ENCODE peak calls at places on chromosomes 3 and 15, in five cellular contexts. J is right atrium auricular region, I is esophagus muscularis mucosa, T is body of pancreas, P is AG04450. D is an unnamed sample.

GRCh38 chr15:72562878-72563277 is 88.7 kb downstream of the ARIH1 start:
- DNase-seq in T (no peak), J (no peak), P (no peak), I (no peak), D (no peak)

GRCh38 chr3:59685432-59685831 is 635.6 kb upstream of the CFAP20DC start:
- DNase-seq in J (no peak), T (no peak), I (no peak), P (no peak), D (no peak)

GRCh38 chr3:188099907-188100306 is 54.0 kb upstream of the LPP start:
- DNase-seq in J (no peak), P (no peak), T (no peak), I (no peak), D (no peak)

GRCh38 chr3:72696815-72697214 is 151.4 kb downstream of the SHQ1 start:
- DNase-seq in J (no peak), P (no peak), T (no peak), I (no peak), D (no peak)

GRCh38 chr3:127152676-127153505 is 40.0 kb upstream of the PRR23E start:
- DNase-seq in J (no peak), P (no peak), T (no peak), I (no peak), D (no peak)

GRCh38 chr15:101043011-101043410 is 123.9 kb downstream of the LRRK1 start:
- DNase-seq in T (no peak), J (no peak), P (no peak), I (peak; percentile 62), D (no peak)

GRCh38 chr15:67146875-67147381 is 81.5 kb downstream of the SMAD3 start:
- DNase-seq in T (no peak), I (no peak), P (peak; percentile 88), J (no peak), D (peak; percentile 93)

GRCh38 chr3:11548721-11549131 is 95.0 kb downstream of the VGLL4 start:
- DNase-seq in P (no peak), T (peak; percentile 42), I (no peak), J (no peak), D (no peak)

GRCh38 chr3:108736821-108737220 is 20.4 kb downstream of the RETNLB start:
- DNase-seq in P (no peak), I (no peak), T (no peak), J (no peak), D (no peak)

GRCh38 chr3:191518861-191519260 is 57.9 kb downstream of the PYDC2 start:
- DNase-seq in J (no peak), I (no peak), P (no peak), T (no peak), D (no peak)

GRCh38 chr15:77002436-77002835 is 7.5 kb downstream of the PSTPIP1 start:
- DNase-seq in I (no peak), P (no peak), T (no peak), J (no peak), D (no peak)

GRCh38 chr3:150314248-150315027 is 93.7 kb upstream of the TSC22D2 start:
- DNase-seq in T (peak; percentile 82), I (no peak), J (no peak), P (no peak), D (peak; percentile 44)

GRCh38 chr3:31668258-31668657 is 135.5 kb downstream of the STT3B start:
- DNase-seq in T (no peak), I (no peak), P (no peak), J (no peak), D (no peak)

GRCh38 chr15:73052679-73053397 is 575 bp downstream of the NEO1 start:
- DNase-seq in I (no peak), P (no peak), J (no peak), T (peak; percentile 48), D (peak; percentile 46)

GRCh38 chr15:66503780-66504562 is 684 bp downstream of the RPL4 start:
- DNase-seq in I (no peak), P (no peak), J (no peak), T (no peak), D (no peak)

GRCh38 chr15:68820205-68820588 is 498 bp downstream of the ANP32A start:
- DNase-seq in J (no peak), I (no peak), P (no peak), T (peak; percentile 48), D (peak; percentile 39)

GRCh38 chr3:55491296-55491816 is 4.2 kb upstream of the WNT5A start:
- DNase-seq in P (no peak), T (peak; percentile 24), J (no peak), I (no peak), D (peak; percentile 50)

GRCh38 chr3:124818398-124819150 is 68.6 kb downstream of the ITGB5 start:
- DNase-seq in T (no peak), I (no peak), P (peak; percentile 82), J (no peak), D (no peak)

GRCh38 chr3:13266005-13266404 is 154.1 kb downstream of the NUP210 start:
- DNase-seq in P (no peak), I (no peak), T (no peak), J (no peak), D (no peak)

GRCh38 chr3:140128217-140129137 is 193.5 kb downstream of the CLSTN2 start:
- DNase-seq in I (no peak), J (no peak), P (no peak), T (peak; percentile 59), D (no peak)

GRCh38 chr15:68638953-68639500 is 60.2 kb downstream of the CORO2B start:
- DNase-seq in P (no peak), I (no peak), T (no peak), J (no peak), D (no peak)

GRCh38 chr3:54801977-54802376 is 125.9 kb downstream of the LRTM1 start:
- DNase-seq in I (no peak), J (no peak), T (no peak), P (no peak), D (no peak)

GRCh38 chr3:102094523-102094922 is 245.2 kb downstream of the NFKBIZ start:
- DNase-seq in J (no peak), P (no peak), I (no peak), T (no peak), D (no peak)

GRCh38 chr3:192897005-192897404 is 20.7 kb downstream of the MB21D2 start:
- DNase-seq in J (no peak), P (no peak), I (no peak), T (no peak), D (no peak)

GRCh38 chr15:60635507-60636352 is 156.8 kb upstream of the ICE2 start:
- DNase-seq in T (no peak), I (no peak), J (no peak), P (no peak), D (no peak)

GRCh38 chr15:60643490-60644040 is 164.6 kb upstream of the ICE2 start:
- DNase-seq in T (no peak), J (no peak), P (no peak), I (no peak), D (no peak)

GRCh38 chr15:60634815-60635214 is 155.9 kb upstream of the ICE2 start:
- DNase-seq in P (no peak), I (no peak), T (no peak), J (no peak), D (no peak)

GRCh38 chr15:60644903-60645302 is 166.0 kb upstream of the ICE2 start:
- DNase-seq in P (no peak), I (no peak), J (no peak), T (no peak), D (no peak)

DNA sequence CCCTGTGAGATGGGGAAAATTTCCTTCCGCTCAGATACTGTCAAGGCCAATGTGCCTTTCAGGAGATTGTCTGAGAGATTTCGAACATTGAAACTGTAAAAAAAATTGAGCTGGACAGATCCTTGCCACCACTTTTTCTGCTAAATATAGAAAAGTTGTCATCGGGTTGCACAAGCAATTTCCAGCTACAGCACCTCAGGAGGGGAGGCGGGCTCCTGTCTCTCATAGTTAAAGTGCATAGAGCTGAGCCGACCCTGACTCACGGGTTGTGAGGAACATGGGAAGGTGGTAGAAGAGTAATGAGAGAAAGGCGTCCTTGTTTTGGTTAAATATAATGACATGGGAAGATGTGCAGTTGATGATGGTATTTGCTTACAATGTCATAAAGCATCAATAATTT is 160.6 kb upstream of the ICE2 start:
- DNase-seq in P (no peak), I (no peak), J (no peak), T (no peak), D (no peak)
- H3K27ac ChIP-seq in P (no peak overlapping the region), I (no peak overlapping the region), J (no peak overlapping the region), T (no peak overlapping the region), D (no peak overlapping the region)

GRCh38 chr3:50341537-50341936 is 901 bp upstream of the RASSF1 start:
- DNase-seq in P (no peak), J (no peak), I (no peak), T (no peak), D (no peak)

GRCh38 chr3:50338989-50339388 is 1.6 kb downstream of the RASSF1 start:
- DNase-seq in T (no peak), I (no peak), J (no peak), P (no peak), D (no peak)

GRCh38 chr3:50340404-50341329 is at the start of gene RASSF1:
- DNase-seq in P (no peak), I (no peak), J (peak; percentile 83), T (no peak), D (no peak)

GRCh38 chr3:50337175-50337861 is 3.3 kb downstream of the RASSF1 start:
- DNase-seq in I (peak; percentile 100), T (peak; percentile 100), J (peak; percentile 100), P (peak; percentile 99), D (peak; percentile 99)

GRCh38 chr3:50339485-50340196 is 995 bp downstream of the RASSF1 start:
- DNase-seq in P (no peak), T (no peak), J (no peak), I (no peak), D (no peak)
- H3K27ac ChIP-seq in P (peak overlapping the region; percentile 65), T (peak overlapping the region; percentile 45), J (peak overlapping the region; percentile 99), I (peak overlapping the region; percentile 100), D (peak overlapping the region; percentile 42)

DNA sequence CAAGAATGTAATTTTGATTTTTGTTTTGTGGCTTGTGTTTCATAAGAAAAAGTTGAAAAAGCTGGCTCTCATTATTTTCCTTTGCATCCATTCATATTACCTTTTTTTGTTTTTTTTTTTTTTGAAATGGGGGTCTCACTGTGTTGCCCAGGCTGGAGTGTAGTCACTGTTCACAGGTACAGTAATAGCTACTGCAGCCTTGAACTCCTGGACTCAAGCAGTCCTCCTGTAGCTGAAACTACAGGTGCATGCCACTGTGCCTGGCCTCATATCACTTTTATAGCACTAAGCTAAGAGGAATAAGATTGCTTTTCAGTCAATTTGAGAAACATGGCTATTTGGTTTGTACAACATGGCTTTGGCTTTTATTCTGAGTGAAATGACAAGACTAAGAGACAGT is 49.8 kb downstream of the TCF12 start:
- DNase-seq in I (no peak), J (no peak), T (no peak), P (no peak), D (no peak)
- H3K27ac ChIP-seq in I (no peak overlapping the region), J (no peak overlapping the region), T (peak overlapping the region; percentile 27), P (no peak overlapping the region), D (peak overlapping the region; percentile 81)

GRCh38 chr15:42919308-42919707 is 1.3 kb downstream of the TTBK2 start:
- DNase-seq in T (no peak), I (no peak), P (no peak), J (no peak), D (no peak)
- H3K27ac ChIP-seq in T (peak overlapping the region; percentile 82), I (peak overlapping the region; percentile 87), P (no peak overlapping the region), J (peak overlapping the region; percentile 95), D (peak overlapping the region; percentile 97)